ENCODE peak calls at places on chromosomes 12 and 14, in seven cellular contexts. N, X, B, R, G, H and S are unnamed samples.

GRCh38 chr14:59251811-59252771 is 63.6 kb downstream of the DAAM1 start:
- DNase-seq in N (no peak), X (no peak), B (peak; percentile 89), R (no peak), G (no peak), H (no peak), S (no peak)

GRCh38 chr14:106062502-106063272 is 536.3 kb downstream of the TMEM121 start:
- DNase-seq in N (no peak), X (no peak), B (no peak), R (no peak), G (no peak), H (no peak), S (no peak)

GRCh38 chr12:5830121-5830520 is 114.9 kb downstream of the ANO2 start:
- DNase-seq in N (no peak), X (no peak), B (no peak), R (no peak), G (no peak), H (no peak), S (no peak)

GRCh38 chr12:3046441-3047200 is 30.6 kb upstream of the TSPAN9 start:
- DNase-seq in N (peak; percentile 57), X (no peak), B (peak; percentile 55), R (no peak), G (no peak), H (no peak), S (no peak)

GRCh38 chr14:93171366-93171765 is 13.3 kb downstream of the MOAP1 start:
- DNase-seq in N (no peak), X (no peak), B (no peak), R (no peak), G (no peak), H (no peak), S (no peak)

GRCh38 chr12:105831372-105831771 is 307.4 kb downstream of the NUAK1 start:
- DNase-seq in N (no peak), X (no peak), B (no peak), R (no peak), G (no peak), H (no peak), S (no peak)

GRCh38 chr12:9331218-9331626 is 123.0 kb upstream of the PZP start:
- DNase-seq in N (peak; percentile 64), X (peak; percentile 66), B (peak; percentile 37), R (peak; percentile 77), G (peak; percentile 54), H (peak; percentile 72), S (peak; percentile 84)

GRCh38 chr12:115943630-115944391 is 333.7 kb downstream of the MED13L start:
- DNase-seq in N (peak; percentile 49), X (peak; percentile 81), B (peak; percentile 26), R (no peak), G (no peak), H (no peak), S (no peak)

GRCh38 chr14:75875958-75876357 is 105.8 kb downstream of the TGFB3 start:
- DNase-seq in N (no peak), X (no peak), B (no peak), R (no peak), G (peak; percentile 78), H (peak; percentile 67), S (no peak)

GRCh38 chr12:90995041-90995440 is 9.7 kb downstream of the EPYC start:
- DNase-seq in N (no peak), X (no peak), B (no peak), R (no peak), G (no peak), H (no peak), S (no peak)

GRCh38 chr12:104410326-104410725 is 46.4 kb upstream of the CHST11 start:
- DNase-seq in N (no peak), X (no peak), B (no peak), R (no peak), G (no peak), H (no peak), S (no peak)

GRCh38 chr14:105168979-105169507 is 467 bp upstream of the JAG2 start:
- DNase-seq in N (no peak), X (no peak), B (no peak), R (peak; percentile 54), G (peak; percentile 29), H (peak; percentile 71), S (peak; percentile 88)

GRCh38 chr14:76947078-76947837 is 81.2 kb downstream of the IRF2BPL start:
- DNase-seq in N (peak; percentile 88), X (peak; percentile 90), B (peak; percentile 82), R (peak; percentile 91), G (peak; percentile 83), H (peak; percentile 90), S (peak; percentile 74)
- TF ChIP-seq CTCF in N (peak; percentile 28), X (peak; percentile 60), B (peak; percentile 51), R (peak; percentile 59), G (peak; percentile 16), H (peak; percentile 34), S (no peak)

GRCh38 chr14:90986510-90986909 is 73.9 kb downstream of the RPS6KA5 start:
- DNase-seq in N (no peak), X (no peak), B (no peak), R (no peak), G (peak; percentile 79), H (no peak), S (no peak)

GRCh38 chr14:90983560-90983959 is 76.9 kb downstream of the RPS6KA5 start:
- DNase-seq in N (no peak), X (no peak), B (no peak), R (no peak), G (no peak), H (no peak), S (no peak)

GRCh38 chr14:90987140-90987539 is 73.3 kb downstream of the RPS6KA5 start:
- DNase-seq in N (no peak), X (no peak), B (no peak), R (no peak), G (peak; percentile 17), H (no peak), S (no peak)

GRCh38 chr14:90981658-90982057 is 78.8 kb downstream of the RPS6KA5 start:
- DNase-seq in N (no peak), X (no peak), B (no peak), R (no peak), G (no peak), H (no peak), S (no peak)

DNA sequence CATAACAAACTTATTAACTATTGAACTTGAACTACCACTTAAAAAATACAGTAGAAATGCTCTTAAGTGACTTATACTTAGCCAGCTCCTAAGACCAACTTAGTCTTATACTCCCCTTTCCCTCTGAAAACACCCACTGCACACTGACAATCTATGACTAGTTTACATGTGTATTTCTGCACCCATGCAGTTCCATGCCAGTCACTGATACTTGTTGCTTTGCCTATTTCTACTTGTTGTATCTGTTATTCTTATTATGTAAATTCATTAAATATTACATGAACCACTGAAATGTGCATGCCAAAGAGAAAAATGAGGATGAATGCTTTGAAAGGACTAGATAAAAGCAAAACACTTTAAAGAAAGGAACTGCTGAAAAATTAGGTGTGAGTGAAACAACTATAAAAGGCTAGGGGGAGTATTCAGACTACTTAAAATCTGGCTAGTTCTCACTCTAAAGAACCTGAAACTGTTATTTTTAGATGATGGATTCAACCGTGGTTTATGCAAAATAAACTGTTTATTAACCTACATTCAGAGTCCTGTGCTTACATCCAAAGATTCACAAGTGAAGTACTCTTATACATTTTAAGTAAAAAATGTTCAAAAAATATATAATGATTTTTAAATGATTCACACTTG is 74.7 kb downstream of the RPS6KA5 start:
- DNase-seq in N (no peak), X (no peak), B (no peak), R (no peak), G (no peak), H (peak; percentile 56), S (no peak)
- TF ChIP-seq CTCF in N (no peak), X (no peak), B (no peak), R (no peak), G (no peak), H (peak; percentile 18), S (no peak)

GRCh38 chr12:21940972-21941521 is at the start of gene ABCC9:
- DNase-seq in N (peak; percentile 34), X (peak; percentile 67), B (peak; percentile 11), R (peak; percentile 40), G (no peak), H (no peak), S (peak; percentile 63)

GRCh38 chr12:21939435-21939834 is 1.8 kb downstream of the ABCC9 start:
- DNase-seq in N (no peak), X (no peak), B (no peak), R (no peak), G (no peak), H (no peak), S (no peak)

GRCh38 chr12:21940549-21940948 is 677 bp downstream of the ABCC9 start:
- DNase-seq in N (no peak), X (no peak), B (no peak), R (no peak), G (no peak), H (no peak), S (no peak)

GRCh38 chr12:21942377-21942703 is 1.1 kb upstream of the ABCC9 start:
- DNase-seq in N (no peak), X (no peak), B (no peak), R (no peak), G (no peak), H (no peak), S (no peak)

DNA sequence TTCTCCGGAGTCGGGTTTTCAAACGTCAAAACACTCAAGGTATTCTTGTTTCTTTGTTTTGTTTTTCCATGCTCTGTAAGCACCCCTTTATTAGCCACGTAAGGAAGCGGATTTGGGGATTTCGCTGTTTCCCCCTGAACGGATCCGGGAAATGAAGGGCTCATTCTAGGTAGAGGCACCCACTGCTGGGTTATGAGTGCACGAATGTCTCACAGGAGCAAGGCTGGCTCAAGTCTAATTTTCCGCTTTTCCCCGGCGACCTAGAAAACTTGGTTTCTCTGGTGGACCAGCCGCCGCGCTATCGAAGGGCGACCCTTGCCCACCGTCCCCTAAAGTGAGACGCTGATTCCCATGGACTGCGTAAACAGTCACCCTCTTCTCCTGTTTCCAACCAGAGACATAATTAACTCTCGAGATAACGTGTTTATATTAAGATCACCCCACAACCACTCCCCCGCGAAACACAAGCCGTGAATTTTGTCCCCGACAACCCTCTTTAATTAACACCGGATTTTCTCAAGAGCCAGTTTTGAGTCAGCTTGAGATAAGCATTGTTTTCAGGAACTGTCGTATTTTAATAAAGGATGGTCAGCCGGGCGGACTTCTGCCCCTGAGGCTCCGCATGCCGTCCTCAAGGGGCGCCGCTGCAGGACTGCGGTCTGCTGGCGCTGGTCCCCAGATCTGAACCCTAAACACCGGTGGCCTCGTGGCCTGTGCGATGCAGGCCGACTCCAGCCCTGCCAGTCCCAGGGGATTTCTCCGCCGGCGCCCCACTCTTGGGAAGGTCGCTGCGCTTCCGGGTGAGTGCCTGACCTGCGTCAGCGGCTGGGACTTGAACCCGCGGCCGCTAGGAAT is 523 bp upstream of the ABCC9 start:
- DNase-seq in N (peak; percentile 51), X (peak; percentile 78), B (peak; percentile 43), R (peak; percentile 28), G (no peak), H (peak; percentile 22), S (peak; percentile 56)
- TF ChIP-seq CTCF in N (no peak), X (peak; percentile 55), B (peak; percentile 49), R (peak; percentile 64), G (no peak), H (no peak), S (peak; percentile 34)

GRCh38 chr12:126616441-126616840 is 1551.2 kb downstream of the AACS start:
- DNase-seq in N (no peak), X (no peak), B (no peak), R (no peak), G (no peak), H (no peak), S (no peak)

DNA sequence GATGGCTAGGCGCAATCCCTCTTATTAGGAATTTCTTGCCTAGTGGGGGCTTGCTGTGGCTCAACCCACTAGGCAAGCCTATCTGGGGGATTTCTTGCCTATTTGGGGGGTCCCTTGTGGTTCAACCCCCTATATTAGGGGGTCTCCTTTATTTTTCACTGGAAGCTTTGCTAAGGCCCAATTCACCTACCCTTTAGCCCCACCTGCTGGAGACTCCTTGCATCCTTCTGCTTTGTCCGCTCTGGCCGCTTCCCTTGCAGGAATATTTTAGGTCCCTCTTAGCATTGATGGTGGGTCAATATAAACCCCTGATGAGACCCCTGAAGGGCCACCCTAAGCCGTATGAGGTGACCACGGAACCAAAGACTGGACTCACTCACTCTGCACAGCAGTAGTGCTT is 1552.1 kb downstream of the AACS start:
- DNase-seq in N (no peak), X (no peak), B (no peak), R (peak; percentile 23), G (no peak), H (no peak), S (no peak)
- TF ChIP-seq CTCF in N (no peak), X (peak; percentile 54), B (peak; percentile 21), R (peak; percentile 58), G (no peak), H (no peak), S (no peak)